ENCODE peak calls at places on chromosomes 7 and 10, in six cellular contexts. C is IMR-90, Q is neuronal stem cell, H is H1, Y is mesenchymal stem cell, S is H9. U is an unnamed sample. For H3K79me1, the result is how much of the 10 kb centered on the place peaks cover.

GRCh38 chr7:64654796-64655548 is 11.0 kb upstream of the ZNF107 start:
- DNase-seq in C (no peak), Q (no peak), H (no peak), Y (no peak), S (no peak), U (no peak)

GRCh38 chr10:31721166-31721565 is 207.5 kb downstream of the ARHGAP12 start:
- DNase-seq in C (no peak), Q (no peak), H (no peak), Y (no peak), S (no peak), U (no peak)

GRCh38 chr10:12656518-12657142 is 307.3 kb downstream of the CAMK1D start:
- DNase-seq in C (peak), Q (peak), H (no peak), Y (peak), S (no peak), U (peak)

GRCh38 chr7:154644366-154644765 is 358.6 kb downstream of the PAXIP1 start:
- DNase-seq in C (no peak), Q (no peak), H (no peak), Y (no peak), S (no peak), U (no peak)

GRCh38 chr7:84674236-84674913 is 479.8 kb upstream of the SEMA3A start:
- DNase-seq in C (no peak), Q (no peak), H (no peak), Y (no peak), S (no peak), U (no peak)

GRCh38 chr7:28142650-28143049 is 37.9 kb downstream of the JAZF1 start:
- DNase-seq in C (no peak), Q (no peak), H (no peak), Y (no peak), S (no peak), U (no peak)

GRCh38 chr10:87921934-87922688 is 58.7 kb downstream of the PTEN start:
- DNase-seq in C (no peak), Q (no peak), H (no peak), Y (peak), S (no peak), U (no peak)

GRCh38 chr7:36005286-36005685 is 147.8 kb upstream of the EEPD1 start:
- DNase-seq in C (no peak), Q (no peak), H (no peak), Y (no peak), S (no peak), U (no peak)

GRCh38 chr7:72152171-72153131 is 259.7 kb downstream of the CALN1 start:
- DNase-seq in C (no peak), Q (no peak), H (no peak), Y (no peak), S (no peak), U (no peak)

GRCh38 chr7:6160191-6160623 is 112.2 kb downstream of the CYTH3 start:
- DNase-seq in C (peak), Q (peak), H (no peak), Y (peak), S (peak), U (peak)

GRCh38 chr10:62248465-62248864 is 20.2 kb downstream of the RTKN2 start:
- DNase-seq in C (peak), Q (no peak), H (no peak), Y (no peak), S (no peak), U (no peak)

GRCh38 chr7:126570845-126571244 is 681.9 kb downstream of the GRM8 start:
- DNase-seq in C (no peak), Q (no peak), H (no peak), Y (no peak), S (no peak), U (no peak)

GRCh38 chr10:4431114-4431862 is 394.7 kb upstream of the AKR1E2 start:
- DNase-seq in C (peak), Q (peak), H (no peak), Y (peak), S (no peak), U (peak)

GRCh38 chr7:155000795-155001194 is 2.1 kb downstream of the PAXIP1 start:
- DNase-seq in C (no peak), Q (no peak), H (no peak), Y (no peak), S (no peak), U (no peak)

GRCh38 chr10:29240991-29241660 is 47.7 kb upstream of the LYZL1 start:
- DNase-seq in C (no peak), Q (no peak), H (no peak), Y (no peak), S (no peak), U (no peak)

GRCh38 chr10:100569687-100570517 is 34.2 kb downstream of the HIF1AN start:
- DNase-seq in C (no peak), Q (peak), H (no peak), Y (no peak), S (peak), U (no peak)

GRCh38 chr10:61452229-61452651 is 941 bp downstream of the TMEM26 start:
- DNase-seq in C (no peak), Q (peak), H (no peak), Y (peak), S (peak), U (no peak)

GRCh38 chr10:89332092-89332633 is 4.4 kb downstream of the IFIT3 start:
- DNase-seq in C (peak), Q (no peak), H (no peak), Y (peak), S (no peak), U (peak)

GRCh38 chr10:37467246-37467645 is 341.8 kb downstream of the ANKRD30A start:
- DNase-seq in C (no peak), Q (no peak), H (no peak), Y (no peak), S (no peak), U (no peak)

GRCh38 chr10:89042547-89042946 is 51.9 kb downstream of the FAS start:
- DNase-seq in C (no peak), Q (no peak), H (no peak), Y (no peak), S (no peak), U (peak)

GRCh38 chr7:3757059-3757458 is 456.0 kb downstream of the SDK1 start:
- DNase-seq in C (no peak), Q (no peak), H (no peak), Y (no peak), S (no peak), U (no peak)

GRCh38 chr7:120273476-120273975 is 551 bp downstream of the KCND2 start:
- DNase-seq in C (no peak), Q (peak), H (no peak), Y (peak), S (peak), U (no peak)

GRCh38 chr7:112211348-112211907 is 4.9 kb downstream of the ZNF277 start:
- DNase-seq in C (peak), Q (no peak), H (no peak), Y (peak), S (no peak), U (peak)

GRCh38 chr10:33126118-33126517 is 168.1 kb upstream of the ITGB1 start:
- DNase-seq in C (peak), Q (no peak), H (no peak), Y (peak), S (no peak), U (no peak)

GRCh38 chr10:47376522-47377220 is 7.4 kb downstream of the ZNF488 start:
- DNase-seq in C (no peak), Q (no peak), H (no peak), Y (no peak), S (peak), U (no peak)

GRCh38 chr7:137404918-137405317 is 61.4 kb upstream of the PTN start:
- DNase-seq in C (no peak), Q (no peak), H (no peak), Y (no peak), S (no peak), U (no peak)

GRCh38 chr10:52644678-52645434 is 127.7 kb downstream of the MBL2 start:
- DNase-seq in C (peak), Q (peak), H (no peak), Y (peak), S (no peak), U (peak)

GRCh38 chr10:31037749-31038148 is 6.1 kb upstream of the ZNF438 start:
- DNase-seq in C (no peak), Q (no peak), H (no peak), Y (no peak), S (no peak), U (no peak)

GRCh38 chr10:60200012-60200681 is 189.5 kb downstream of the ANK3 start:
- DNase-seq in C (no peak), Q (no peak), H (no peak), Y (no peak), S (no peak), U (no peak)

GRCh38 chr10:51314079-51314835 is 240.0 kb downstream of the PRKG1 start:
- DNase-seq in C (no peak), Q (no peak), H (no peak), Y (no peak), S (no peak), U (no peak)

GRCh38 chr10:43735907-43736306 is 87.2 kb upstream of the ZNF32 start:
- DNase-seq in C (peak), Q (no peak), H (no peak), Y (peak), S (no peak), U (no peak)

GRCh38 chr7:77442631-77443420 is 26.7 kb upstream of the GSAP start:
- DNase-seq in C (peak), Q (no peak), H (no peak), Y (peak), S (no peak), U (no peak)

GRCh38 chr7:95993420-95993819 is 221.1 kb downstream of the DYNC1I1 start:
- DNase-seq in C (no peak), Q (no peak), H (no peak), Y (no peak), S (no peak), U (no peak)

GRCh38 chr7:3378390-3379120 is 77.5 kb downstream of the SDK1 start:
- DNase-seq in C (no peak), Q (no peak), H (no peak), Y (no peak), S (no peak), U (peak)

GRCh38 chr10:51159841-51160240 is 85.6 kb downstream of the PRKG1 start:
- DNase-seq in C (peak), Q (no peak), H (no peak), Y (no peak), S (no peak), U (no peak)

GRCh38 chr10:97709746-97710078 is 3.8 kb upstream of the MARVELD1 start:
- DNase-seq in C (no peak), Q (no peak), H (no peak), Y (no peak), S (no peak), U (no peak)

GRCh38 chr7:33179519-33179918 is 50.2 kb downstream of the BBS9 start:
- DNase-seq in C (no peak), Q (no peak), H (no peak), Y (no peak), S (no peak), U (no peak)

GRCh38 chr7:82428186-82428961 is 15.2 kb downstream of the CACNA2D1 start:
- DNase-seq in C (peak), Q (no peak), H (no peak), Y (peak), S (no peak), U (no peak)

GRCh38 chr10:18060217-18060616 is 80.0 kb upstream of the CACNB2 start:
- DNase-seq in C (peak), Q (no peak), H (no peak), Y (peak), S (no peak), U (no peak)

GRCh38 chr10:119368991-119369869 is 161.9 kb downstream of the GRK5 start:
- DNase-seq in C (no peak), Q (no peak), H (no peak), Y (no peak), S (no peak), U (no peak)

GRCh38 chr10:125369382-125370326 is 209.3 kb upstream of the CTBP2 start:
- DNase-seq in C (no peak), Q (no peak), H (no peak), Y (no peak), S (no peak), U (no peak)

GRCh38 chr10:125362966-125363365 is 202.6 kb upstream of the CTBP2 start:
- DNase-seq in C (no peak), Q (no peak), H (no peak), Y (no peak), S (no peak), U (no peak)

DNA sequence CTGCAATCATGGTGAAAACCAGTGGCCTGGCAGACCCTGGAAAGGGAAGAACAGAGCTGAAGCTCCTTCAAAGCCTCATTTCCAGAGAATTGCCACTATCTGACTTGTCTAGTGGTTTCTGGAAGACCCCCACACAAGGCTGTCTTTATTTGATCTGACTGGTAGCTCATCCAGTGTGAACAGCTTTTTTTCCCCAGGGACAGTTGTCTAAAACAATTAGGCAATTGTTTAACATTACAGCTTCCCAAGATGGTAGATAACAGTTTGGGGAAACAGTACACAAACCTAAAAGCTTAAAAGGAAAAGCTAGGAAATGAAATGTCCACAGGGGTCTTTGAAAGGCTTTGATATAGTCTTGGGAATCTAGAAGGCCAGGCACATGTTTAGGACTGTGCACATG is 203.4 kb upstream of the CTBP2 start:
- DNase-seq in C (no peak), Q (no peak), H (no peak), Y (no peak), S (no peak), U (no peak)
- H3K27ac ChIP-seq in C (no peak), Q (no peak), H (no peak), Y (no peak), S (no peak), U (no peak)

DNA sequence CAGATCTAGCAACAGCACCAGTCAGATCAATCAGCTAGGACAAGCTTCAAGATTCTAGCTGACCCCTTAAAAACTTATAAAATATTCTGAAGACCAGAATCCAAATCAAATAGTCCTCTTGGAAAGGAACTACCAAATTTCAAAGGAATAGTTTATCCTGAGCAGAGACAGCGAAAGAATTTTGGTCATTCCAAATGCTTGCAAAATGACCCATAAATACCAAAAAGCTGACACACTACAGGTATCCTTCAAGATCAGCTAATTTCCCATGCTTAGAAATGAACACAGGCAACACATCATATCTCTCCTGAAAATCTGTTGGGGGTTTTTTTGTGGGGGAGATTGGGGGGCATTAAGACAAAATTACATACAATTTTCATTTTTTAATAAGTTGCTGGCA is 78.8 kb downstream of the PDSS1 start:
- DNase-seq in C (no peak), Q (no peak), H (no peak), Y (no peak), S (no peak), U (peak)
- H4K91ac ChIP-seq in C (no peak), Q (no peak), H (no peak), Y (no peak), S (no peak), U (no peak)

GRCh38 chr7:70063796-70064423 is 465.6 kb downstream of the AUTS2 start:
- DNase-seq in C (no peak), Q (no peak), H (no peak), Y (no peak), S (no peak), U (no peak)
- H3K79me1 ChIP-seq in C (under half), Q (under half), H (under half), Y (under half), S (under half), U (under half)

GRCh38 chr7:108094933-108095710 is 35.0 kb downstream of the LAMB4 start:
- DNase-seq in C (peak), Q (no peak), H (no peak), Y (peak), S (no peak), U (no peak)

GRCh38 chr7:108093903-108094302 is 36.3 kb downstream of the LAMB4 start:
- DNase-seq in C (peak), Q (no peak), H (no peak), Y (no peak), S (no peak), U (no peak)

GRCh38 chr7:108091461-108091831 is 38.7 kb downstream of the LAMB4 start:
- DNase-seq in C (no peak), Q (no peak), H (no peak), Y (peak), S (no peak), U (peak)

GRCh38 chr7:108094375-108094774 is 35.8 kb downstream of the LAMB4 start:
- DNase-seq in C (peak), Q (no peak), H (no peak), Y (peak), S (no peak), U (no peak)

DNA sequence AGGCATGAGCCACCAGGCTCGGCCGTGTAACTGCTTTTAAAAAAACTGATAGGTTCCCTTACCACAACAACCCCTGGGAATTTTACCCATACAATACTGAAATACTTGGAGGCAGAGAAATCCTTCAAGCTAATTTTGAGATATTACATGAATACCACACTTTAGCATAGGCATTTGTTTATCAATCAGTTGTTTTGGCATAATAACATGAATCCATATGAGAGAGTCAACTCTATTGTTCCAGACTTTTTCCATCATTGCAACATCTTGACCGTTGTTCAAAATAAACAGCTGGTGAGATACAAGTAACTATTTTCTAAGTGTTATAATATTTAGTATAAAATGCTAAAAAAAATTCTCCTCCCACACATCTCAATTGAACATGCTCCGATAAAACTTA is 36.8 kb downstream of the LAMB4 start:
- DNase-seq in C (no peak), Q (no peak), H (no peak), Y (no peak), S (no peak), U (no peak)
- H3K27ac ChIP-seq in C (peak), Q (no peak), H (no peak), Y (no peak), S (no peak), U (no peak)

GRCh38 chr10:83536426-83536825 is 602.9 kb upstream of the GHITM start:
- DNase-seq in C (no peak), Q (no peak), H (no peak), Y (peak), S (no peak), U (peak)

GRCh38 chr10:83527934-83528333 is 611.4 kb upstream of the GHITM start:
- DNase-seq in C (no peak), Q (no peak), H (no peak), Y (no peak), S (no peak), U (no peak)

GRCh38 chr10:83538047-83538446 is 601.3 kb upstream of the GHITM start:
- DNase-seq in C (no peak), Q (no peak), H (no peak), Y (no peak), S (no peak), U (no peak)

GRCh38 chr10:83533290-83533689 is 606.0 kb upstream of the GHITM start:
- DNase-seq in C (no peak), Q (no peak), H (no peak), Y (no peak), S (no peak), U (no peak)
- H4K91ac ChIP-seq in C (no peak), Q (no peak), H (no peak), Y (no peak), S (no peak), U (no peak)

DNA sequence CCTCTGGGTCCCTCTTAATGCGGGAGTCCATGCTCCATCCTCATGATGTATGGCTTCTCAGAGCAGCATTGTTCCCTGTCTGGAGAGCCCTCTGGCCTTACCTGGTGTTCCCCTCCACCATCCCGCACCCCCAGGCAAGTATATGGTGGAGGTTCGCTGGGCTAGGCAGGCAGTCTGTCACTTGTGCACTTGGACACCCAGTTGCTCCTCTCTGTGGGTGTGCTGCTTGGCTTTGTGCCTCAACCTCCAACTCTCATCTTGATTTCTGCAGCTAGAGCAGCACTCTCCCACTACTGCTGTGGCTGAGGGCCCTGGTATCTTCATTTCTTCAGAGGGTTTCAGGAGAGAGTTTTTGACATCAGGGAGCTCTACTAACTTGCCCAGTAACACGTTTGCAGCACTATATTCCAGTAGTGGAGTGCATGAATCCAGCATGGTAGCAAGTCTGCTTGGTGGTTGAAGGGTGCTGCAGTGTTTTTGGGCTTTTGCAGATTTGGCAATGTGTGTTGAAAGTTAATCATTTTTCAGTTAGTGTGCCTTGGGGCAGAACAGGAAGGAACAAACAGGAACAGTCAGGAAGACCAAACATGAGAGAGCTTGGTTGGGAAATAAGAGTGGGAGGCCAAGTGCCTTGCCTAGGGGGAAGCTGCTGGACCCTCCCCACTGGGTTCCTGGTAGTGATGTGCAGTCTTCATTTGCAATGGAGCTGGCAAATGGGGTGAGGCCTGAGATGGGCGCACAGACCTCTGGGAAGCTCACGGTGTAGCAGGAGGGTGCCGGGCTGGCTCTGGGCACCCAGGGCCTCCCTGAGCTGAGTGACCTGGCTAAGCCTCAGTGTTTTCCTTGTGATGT is 37.4 kb downstream of the TSPAN14 start:
- DNase-seq in C (no peak), Q (no peak), H (no peak), Y (no peak), S (no peak), U (no peak)
- H3K79me1 ChIP-seq in C (half or more), Q (under half), H (under half), Y (under half), S (under half), U (under half)

GRCh38 chr7:47950714-47951113 is 2.4 kb upstream of the PKD1L1 start:
- DNase-seq in C (no peak), Q (no peak), H (no peak), Y (no peak), S (peak), U (peak)
- H3K27ac ChIP-seq in C (no peak), Q (no peak), H (no peak), Y (no peak), S (no peak), U (no peak)

GRCh38 chr10:72031706-72032105 is 56.6 kb downstream of the SPOCK2 start:
- DNase-seq in C (no peak), Q (no peak), H (no peak), Y (no peak), S (no peak), U (no peak)
- H4K91ac ChIP-seq in C (no peak), Q (no peak), H (no peak), Y (no peak), S (no peak), U (peak)